ENCODE peak calls at places on chromosomes 3 and 15, in six cellular contexts. One of them, this sample, is unnamed.

GRCh38 chr3:46438831-46439230 is 25.9 kb downstream of the LTF start:
- DNase-seq in SK-N-SH: no peak
- DNase-seq in HepG2: no peak
- DNase-seq in GM12878: no peak
- DNase-seq in K562: no peak
- DNase-seq in H1: no peak
- DNase-seq in this sample: no peak

GRCh38 chr3:133040696-133041523 is 2.7 kb downstream of the TMEM108 start:
- DNase-seq in SK-N-SH: peak; percentile 78
- DNase-seq in HepG2: peak; percentile 58
- DNase-seq in GM12878: peak; percentile 21
- DNase-seq in K562: peak; percentile 35
- DNase-seq in H1: peak; percentile 47
- DNase-seq in this sample: peak; percentile 49

GRCh38 chr3:40615110-40615915 is 90.6 kb downstream of the ZNF621 start:
- DNase-seq in SK-N-SH: peak; percentile 63
- DNase-seq in HepG2: no peak
- DNase-seq in GM12878: no peak
- DNase-seq in K562: no peak
- DNase-seq in H1: peak; percentile 17
- DNase-seq in this sample: no peak

GRCh38 chr3:167843886-167844285 is 108.4 kb downstream of the SERPINI1 start:
- DNase-seq in SK-N-SH: no peak
- DNase-seq in HepG2: no peak
- DNase-seq in GM12878: no peak
- DNase-seq in K562: no peak
- DNase-seq in H1: no peak
- DNase-seq in this sample: no peak

GRCh38 chr15:68057089-68057488 is 3.0 kb downstream of the PIAS1 start:
- DNase-seq in SK-N-SH: no peak
- DNase-seq in HepG2: no peak
- DNase-seq in GM12878: no peak
- DNase-seq in K562: no peak
- DNase-seq in H1: no peak
- DNase-seq in this sample: no peak

GRCh38 chr3:96863129-96863740 is 48.8 kb downstream of the EPHA6 start:
- DNase-seq in SK-N-SH: peak; percentile 10
- DNase-seq in HepG2: peak; percentile 28
- DNase-seq in GM12878: no peak
- DNase-seq in K562: no peak
- DNase-seq in H1: peak; percentile 9
- DNase-seq in this sample: no peak

GRCh38 chr15:70053006-70053702 is 44.6 kb downstream of the TLE3 start:
- DNase-seq in SK-N-SH: no peak
- DNase-seq in HepG2: no peak
- DNase-seq in GM12878: no peak
- DNase-seq in K562: no peak
- DNase-seq in H1: no peak
- DNase-seq in this sample: no peak

GRCh38 chr15:99592135-99592845 is 26.5 kb downstream of the MEF2A start:
- DNase-seq in SK-N-SH: no peak
- DNase-seq in HepG2: no peak
- DNase-seq in GM12878: no peak
- DNase-seq in K562: no peak
- DNase-seq in H1: no peak
- DNase-seq in this sample: no peak

GRCh38 chr3:140708815-140709214 is 31.0 kb downstream of the TRIM42 start:
- DNase-seq in SK-N-SH: no peak
- DNase-seq in HepG2: no peak
- DNase-seq in GM12878: no peak
- DNase-seq in K562: no peak
- DNase-seq in H1: no peak
- DNase-seq in this sample: no peak

GRCh38 chr3:58383476-58383875 is 50.2 kb downstream of the PDHB start:
- DNase-seq in SK-N-SH: no peak
- DNase-seq in HepG2: no peak
- DNase-seq in GM12878: no peak
- DNase-seq in K562: no peak
- DNase-seq in H1: no peak
- DNase-seq in this sample: no peak

GRCh38 chr3:124766113-124767095 is 36.2 kb downstream of the UMPS start:
- DNase-seq in SK-N-SH: no peak
- DNase-seq in HepG2: no peak
- DNase-seq in GM12878: no peak
- DNase-seq in K562: no peak
- DNase-seq in H1: no peak
- DNase-seq in this sample: no peak

GRCh38 chr3:175111036-175111435 is 251.9 kb downstream of the NAALADL2 start:
- DNase-seq in SK-N-SH: no peak
- DNase-seq in HepG2: no peak
- DNase-seq in GM12878: no peak
- DNase-seq in K562: no peak
- DNase-seq in H1: no peak
- DNase-seq in this sample: no peak

GRCh38 chr3:143203848-143204247 is 84.3 kb downstream of the CHST2 start:
- DNase-seq in SK-N-SH: no peak
- DNase-seq in HepG2: no peak
- DNase-seq in GM12878: no peak
- DNase-seq in K562: no peak
- DNase-seq in H1: no peak
- DNase-seq in this sample: no peak

GRCh38 chr3:126432901-126433480 is 38.3 kb downstream of the CFAP100 start:
- DNase-seq in SK-N-SH: no peak
- DNase-seq in HepG2: no peak
- DNase-seq in GM12878: no peak
- DNase-seq in K562: no peak
- DNase-seq in H1: no peak
- DNase-seq in this sample: no peak

GRCh38 chr15:85003593-85004312 is 22.1 kb downstream of the PDE8A start:
- DNase-seq in SK-N-SH: no peak
- DNase-seq in HepG2: no peak
- DNase-seq in GM12878: no peak
- DNase-seq in K562: no peak
- DNase-seq in H1: no peak
- DNase-seq in this sample: peak; percentile 34

GRCh38 chr3:15860014-15860934 is 62.5 kb upstream of the ANKRD28 start:
- DNase-seq in SK-N-SH: peak; percentile 58
- DNase-seq in HepG2: peak; percentile 29
- DNase-seq in GM12878: no peak
- DNase-seq in K562: peak; percentile 25
- DNase-seq in H1: peak; percentile 38
- DNase-seq in this sample: peak; percentile 56

GRCh38 chr3:143060906-143061305 is 58.7 kb upstream of the CHST2 start:
- DNase-seq in SK-N-SH: no peak
- DNase-seq in HepG2: no peak
- DNase-seq in GM12878: peak; percentile 57
- DNase-seq in K562: no peak
- DNase-seq in H1: no peak
- DNase-seq in this sample: no peak

GRCh38 chr3:177437513-177438337 is 240.4 kb upstream of the TBL1XR1 start:
- DNase-seq in SK-N-SH: no peak
- DNase-seq in HepG2: no peak
- DNase-seq in GM12878: no peak
- DNase-seq in K562: no peak
- DNase-seq in H1: no peak
- DNase-seq in this sample: no peak

GRCh38 chr3:101836907-101837598 is 12.3 kb upstream of the NFKBIZ start:
- DNase-seq in SK-N-SH: no peak
- DNase-seq in HepG2: no peak
- DNase-seq in GM12878: no peak
- DNase-seq in K562: no peak
- DNase-seq in H1: no peak
- DNase-seq in this sample: peak; percentile 67

GRCh38 chr3:48504051-48504946 is at the start of gene SHISA5:
- DNase-seq in SK-N-SH: peak; percentile 83
- DNase-seq in HepG2: no peak
- DNase-seq in GM12878: no peak
- DNase-seq in K562: peak; percentile 77
- DNase-seq in H1: no peak
- DNase-seq in this sample: peak; percentile 14

GRCh38 chr3:106198828-106199194 is 330.0 kb upstream of the CBLB start:
- DNase-seq in SK-N-SH: no peak
- DNase-seq in HepG2: no peak
- DNase-seq in GM12878: no peak
- DNase-seq in K562: no peak
- DNase-seq in H1: no peak
- DNase-seq in this sample: no peak

DNA sequence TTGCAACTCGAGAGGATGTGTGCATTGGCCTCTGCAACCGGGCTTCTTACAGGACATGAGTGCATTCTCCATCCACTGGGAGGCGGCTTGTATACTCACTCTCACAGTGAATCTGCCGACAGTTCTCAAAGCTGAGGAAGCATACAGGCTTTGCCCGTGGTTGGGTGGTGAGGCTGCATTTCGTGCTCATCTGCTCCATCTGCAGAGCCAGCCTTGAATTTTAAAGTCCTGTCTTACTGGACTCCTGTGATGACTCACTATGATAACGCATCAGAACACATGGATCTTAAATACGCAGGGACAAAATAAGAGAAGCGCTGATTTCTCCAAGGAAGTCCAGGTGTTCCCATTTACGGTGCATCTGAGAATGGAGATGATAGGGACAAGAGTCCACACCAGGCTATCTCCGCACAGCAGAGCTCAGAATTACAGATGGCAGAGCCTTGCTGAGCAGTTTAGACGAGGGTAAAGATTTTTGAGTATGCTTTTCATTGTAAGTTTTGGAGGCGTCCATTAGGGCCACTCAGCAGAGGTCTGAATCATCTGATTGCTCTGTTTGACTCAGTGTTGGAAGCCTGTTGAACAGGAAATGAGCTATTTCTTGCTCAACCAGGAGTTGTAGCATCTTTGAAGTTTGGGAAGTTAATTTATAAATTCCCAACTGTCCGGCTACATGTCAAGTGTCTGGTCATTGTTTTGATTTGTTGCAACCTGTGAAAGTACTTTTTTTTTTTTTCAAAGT is 87.1 kb downstream of the GABRG3 start:
- DNase-seq in SK-N-SH: no peak
- DNase-seq in HepG2: no peak
- DNase-seq in GM12878: no peak
- DNase-seq in K562: no peak
- DNase-seq in H1: no peak
- DNase-seq in this sample: no peak
- H3K4me3 ChIP-seq in SK-N-SH: no peak overlapping the region
- H3K4me3 ChIP-seq in HepG2: no peak overlapping the region
- H3K4me3 ChIP-seq in GM12878: no peak overlapping the region
- H3K4me3 ChIP-seq in K562: no peak overlapping the region
- H3K4me3 ChIP-seq in H1: no peak overlapping the region
- H3K4me3 ChIP-seq in this sample: no peak overlapping the region

GRCh38 chr3:186640929-186641328 is 730 bp downstream of the FETUB start:
- DNase-seq in SK-N-SH: no peak
- DNase-seq in HepG2: no peak
- DNase-seq in GM12878: no peak
- DNase-seq in K562: no peak
- DNase-seq in H1: no peak
- DNase-seq in this sample: no peak

GRCh38 chr3:186642014-186642413 is 1.8 kb downstream of the FETUB start:
- DNase-seq in SK-N-SH: no peak
- DNase-seq in HepG2: no peak
- DNase-seq in GM12878: no peak
- DNase-seq in K562: no peak
- DNase-seq in H1: no peak
- DNase-seq in this sample: no peak

GRCh38 chr3:186638259-186638658 is 1.9 kb upstream of the FETUB start:
- DNase-seq in SK-N-SH: no peak
- DNase-seq in HepG2: no peak
- DNase-seq in GM12878: no peak
- DNase-seq in K562: no peak
- DNase-seq in H1: no peak
- DNase-seq in this sample: no peak

GRCh38 chr3:186639778-186640472 is at the start of gene FETUB:
- DNase-seq in SK-N-SH: no peak
- DNase-seq in HepG2: no peak
- DNase-seq in GM12878: no peak
- DNase-seq in K562: no peak
- DNase-seq in H1: no peak
- DNase-seq in this sample: no peak

GRCh38 chr3:186640473-186640818 is 247 bp downstream of the FETUB start:
- DNase-seq in SK-N-SH: no peak
- DNase-seq in HepG2: no peak
- DNase-seq in GM12878: no peak
- DNase-seq in K562: no peak
- DNase-seq in H1: no peak
- DNase-seq in this sample: no peak
- TF ChIP-seq GABPA in SK-N-SH: no peak
- TF ChIP-seq GABPA in HepG2: no peak
- TF ChIP-seq GABPA in GM12878: no peak
- TF ChIP-seq GABPA in K562: no peak
- TF ChIP-seq GABPA in H1: no peak
- TF ChIP-seq GABPA in this sample: no peak

GRCh38 chr3:49732592-49732991 is 8.8 kb upstream of the GMPPB start:
- DNase-seq in SK-N-SH: no peak
- DNase-seq in HepG2: no peak
- DNase-seq in GM12878: no peak
- DNase-seq in K562: no peak
- DNase-seq in H1: no peak
- DNase-seq in this sample: no peak
- H3K4me3 ChIP-seq in SK-N-SH: no peak overlapping the region
- H3K4me3 ChIP-seq in HepG2: no peak overlapping the region
- H3K4me3 ChIP-seq in GM12878: no peak overlapping the region
- H3K4me3 ChIP-seq in K562: no peak overlapping the region
- H3K4me3 ChIP-seq in H1: no peak overlapping the region
- H3K4me3 ChIP-seq in this sample: no peak overlapping the region

GRCh38 chr3:151086484-151087456 is 1.3 kb downstream of the MED12L start:
- DNase-seq in SK-N-SH: peak; percentile 89
- DNase-seq in HepG2: peak; percentile 70
- DNase-seq in GM12878: no peak
- DNase-seq in K562: no peak
- DNase-seq in H1: no peak
- DNase-seq in this sample: peak; percentile 85

GRCh38 chr3:151085227-151085888 is at the start of gene MED12L:
- DNase-seq in SK-N-SH: peak; percentile 95
- DNase-seq in HepG2: peak; percentile 30
- DNase-seq in GM12878: no peak
- DNase-seq in K562: peak; percentile 52
- DNase-seq in H1: no peak
- DNase-seq in this sample: peak; percentile 59

GRCh38 chr3:151087648-151088047 is 2.2 kb downstream of the MED12L start:
- DNase-seq in SK-N-SH: no peak
- DNase-seq in HepG2: no peak
- DNase-seq in GM12878: no peak
- DNase-seq in K562: no peak
- DNase-seq in H1: no peak
- DNase-seq in this sample: no peak

GRCh38 chr3:151084893-151085226 is 604 bp upstream of the MED12L start:
- DNase-seq in SK-N-SH: no peak
- DNase-seq in HepG2: no peak
- DNase-seq in GM12878: no peak
- DNase-seq in K562: no peak
- DNase-seq in H1: no peak
- DNase-seq in this sample: no peak

GRCh38 chr3:151085889-151086483 is 522 bp downstream of the MED12L start:
- DNase-seq in SK-N-SH: peak; percentile 82
- DNase-seq in HepG2: no peak
- DNase-seq in GM12878: no peak
- DNase-seq in K562: no peak
- DNase-seq in H1: no peak
- DNase-seq in this sample: no peak
- TF ChIP-seq GABPA in SK-N-SH: no peak
- TF ChIP-seq GABPA in HepG2: no peak
- TF ChIP-seq GABPA in GM12878: no peak
- TF ChIP-seq GABPA in K562: no peak
- TF ChIP-seq GABPA in H1: no peak
- TF ChIP-seq GABPA in this sample: no peak

This sample was measured in HL-60.